ENCODE peak calls at places on chromosomes 5 and 9, in five cellular contexts. Y is astrocyte, X is A549, I is IMR-90, A is mesenchymal stem cell. C is an unnamed sample.

GRCh38 chr5:173735171-173735570 is 118.7 kb upstream of the BOD1 start:
- DNase-seq in Y (no peak), X (no peak), I (no peak), A (no peak), C (no peak)

GRCh38 chr9:113649054-113649453 is 185.5 kb downstream of the RGS3 start:
- DNase-seq in Y (no peak), X (no peak), I (peak), A (no peak), C (no peak)

GRCh38 chr9:112041536-112042243 is 133.4 kb downstream of the SUSD1 start:
- DNase-seq in Y (peak), X (peak), I (peak), A (peak), C (peak)

GRCh38 chr9:77807295-77807694 is 159.2 kb upstream of the GNA14 start:
- DNase-seq in Y (peak), X (peak), I (peak), A (peak), C (no peak)

GRCh38 chr9:89606049-89606481 is 1.3 kb downstream of the GADD45G start:
- DNase-seq in Y (peak), X (peak), I (peak), A (peak), C (peak)

GRCh38 chr5:39331993-39332392 is 32.3 kb downstream of the C9 start:
- DNase-seq in Y (no peak), X (no peak), I (no peak), A (no peak), C (no peak)

GRCh38 chr9:73780916-73781315 is 629.3 kb downstream of the ANXA1 start:
- DNase-seq in Y (peak), X (no peak), I (no peak), A (peak), C (peak)

GRCh38 chr5:35089688-35090314 is 42.1 kb upstream of the AGXT2 start:
- DNase-seq in Y (peak), X (peak), I (peak), A (peak), C (peak)

GRCh38 chr5:58939664-58940063 is 356.8 kb downstream of the RAB3C start:
- DNase-seq in Y (no peak), X (no peak), I (no peak), A (no peak), C (no peak)

GRCh38 chr5:153629027-153629426 is 138.6 kb downstream of the GRIA1 start:
- DNase-seq in Y (peak), X (no peak), I (peak), A (peak), C (peak)

GRCh38 chr9:128249914-128250838 is 25.6 kb downstream of the GOLGA2 start:
- DNase-seq in Y (peak), X (peak), I (peak), A (peak), C (peak)

GRCh38 chr5:16661713-16662112 is 44.9 kb upstream of the RETREG1 start:
- DNase-seq in Y (no peak), X (no peak), I (no peak), A (no peak), C (no peak)

GRCh38 chr5:97141031-97141430 is 1.4 kb downstream of the LIX1 start:
- DNase-seq in Y (no peak), X (no peak), I (no peak), A (no peak), C (no peak)

GRCh38 chr9:33506626-33507370 is 17.3 kb upstream of the ANKRD18B start:
- DNase-seq in Y (peak), X (no peak), I (peak), A (peak), C (peak)

GRCh38 chr5:58135571-58136335 is 324.1 kb downstream of the PLK2 start:
- DNase-seq in Y (peak), X (no peak), I (peak), A (peak), C (no peak)

GRCh38 chr9:129263836-129264235 is 85.8 kb upstream of the IER5L start:
- DNase-seq in Y (no peak), X (no peak), I (no peak), A (no peak), C (no peak)

GRCh38 chr5:153256-153655 is 38.0 kb upstream of the LRRC14B start:
- DNase-seq in Y (peak), X (no peak), I (peak), A (no peak), C (no peak)

GRCh38 chr5:12392246-12392645 is 488.0 kb upstream of the CTNND2 start:
- DNase-seq in Y (peak), X (no peak), I (no peak), A (no peak), C (no peak)

GRCh38 chr5:62489471-62489870 is 76.9 kb downstream of the IPO11 start:
- DNase-seq in Y (no peak), X (no peak), I (no peak), A (peak), C (peak)

GRCh38 chr5:106399381-106399780 is 1271.4 kb downstream of the EFNA5 start:
- DNase-seq in Y (peak), X (no peak), I (peak), A (peak), C (no peak)

GRCh38 chr9:134532084-134532483 is 109.5 kb upstream of the COL5A1 start:
- DNase-seq in Y (no peak), X (no peak), I (no peak), A (no peak), C (no peak)

GRCh38 chr9:130051855-130052254 is 1.9 kb upstream of the GPR107 start:
- DNase-seq in Y (no peak), X (no peak), I (no peak), A (peak), C (no peak)

GRCh38 chr5:90807483-90807882 is 248.9 kb downstream of the ADGRV1 start:
- DNase-seq in Y (no peak), X (no peak), I (no peak), A (no peak), C (no peak)

GRCh38 chr9:137240321-137240840 is 706 bp upstream of the TUBB4B start:
- DNase-seq in Y (peak), X (no peak), I (peak), A (peak), C (no peak)

GRCh38 chr5:158877124-158877581 is 222.6 kb downstream of the EBF1 start:
- DNase-seq in Y (no peak), X (no peak), I (no peak), A (no peak), C (no peak)

GRCh38 chr9:70367305-70367930 is 47.0 kb downstream of the KLF9 start:
- DNase-seq in Y (no peak), X (no peak), I (no peak), A (no peak), C (no peak)

GRCh38 chr9:92846662-92847145 is 31.1 kb downstream of the ZNF484 start:
- DNase-seq in Y (no peak), X (no peak), I (no peak), A (peak), C (peak)

GRCh38 chr5:140145818-140146522 is 20.2 kb downstream of the IGIP start:
- DNase-seq in Y (peak), X (peak), I (peak), A (peak), C (peak)

GRCh38 chr9:39588056-39588814 is 232.8 kb downstream of the SPATA31A1 start:
- DNase-seq in Y (no peak), X (peak), I (no peak), A (no peak), C (no peak)

GRCh38 chr5:172437445-172438303 is 16.7 kb downstream of the SH3PXD2B start:
- DNase-seq in Y (peak), X (no peak), I (peak), A (peak), C (no peak)

DNA sequence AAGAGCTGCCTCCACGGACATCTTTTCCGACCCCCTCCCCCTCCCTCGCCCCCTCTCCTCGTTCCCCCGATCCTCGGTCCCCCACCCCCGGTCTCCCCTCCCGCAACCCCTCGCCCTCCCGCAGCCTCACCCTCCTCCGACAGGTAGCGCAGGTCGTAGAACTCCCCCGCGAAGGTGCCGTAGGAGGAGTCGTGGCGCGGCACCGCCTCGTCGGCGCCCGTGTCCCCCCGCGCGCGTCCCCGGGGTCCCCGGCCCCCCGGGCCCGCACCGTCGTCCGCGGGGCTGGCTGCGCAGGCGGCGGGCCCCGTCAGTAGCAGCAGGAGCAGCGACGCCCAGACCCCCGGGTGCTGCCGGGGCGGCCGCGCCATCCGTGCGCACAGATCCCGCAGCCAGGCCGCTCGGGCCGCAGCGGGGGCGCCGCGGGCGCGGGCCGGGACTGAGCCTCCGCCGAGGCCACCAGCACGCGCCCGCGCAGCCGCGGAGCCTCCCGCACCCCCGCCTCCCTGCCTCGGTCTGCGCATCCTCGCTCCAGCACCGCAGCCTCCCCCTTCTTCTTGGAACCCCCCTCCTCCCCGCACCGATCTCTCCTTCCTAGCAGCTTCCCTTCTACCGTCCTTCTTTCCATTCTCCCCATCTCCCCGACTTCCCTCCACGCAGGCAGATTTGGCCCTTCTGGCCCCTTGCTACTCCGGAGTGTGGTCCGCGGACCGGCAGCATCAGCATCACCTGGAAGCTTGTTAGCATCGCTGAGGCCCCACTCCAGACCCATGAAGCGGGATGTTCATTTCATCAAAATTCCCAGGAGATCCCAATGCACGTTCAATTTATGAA is at the start of gene FRRS1L:
- DNase-seq in Y (no peak), X (no peak), I (no peak), A (no peak), C (no peak)
- H3K4me3 ChIP-seq in Y (peak), X (peak), I (peak), A (peak), C (no peak)

GRCh38 chr9:91689006-91689405 is 261.0 kb downstream of the ROR2 start:
- DNase-seq in Y (no peak), X (no peak), I (no peak), A (no peak), C (no peak)
- H3K4me2 ChIP-seq in Y (no peak), X (no peak), I (no peak), A (no peak), C (no peak)

GRCh38 chr9:124940521-124940893 is 376 bp downstream of the GOLGA1 start:
- DNase-seq in Y (no peak), X (no peak), I (no peak), A (no peak), C (no peak)

GRCh38 chr9:124934290-124934689 is 6.6 kb downstream of the GOLGA1 start:
- DNase-seq in Y (peak), X (no peak), I (peak), A (peak), C (no peak)

GRCh38 chr9:124941689-124942561 is 1.0 kb upstream of the GOLGA1 start:
- DNase-seq in Y (no peak), X (peak), I (peak), A (peak), C (peak)

GRCh38 chr9:124940894-124941688 is at the start of gene GOLGA1:
- DNase-seq in Y (peak), X (peak), I (peak), A (peak), C (peak)

GRCh38 chr9:124939944-124940343 is 939 bp downstream of the GOLGA1 start:
- DNase-seq in Y (no peak), X (no peak), I (no peak), A (no peak), C (no peak)
- H3K4me3 ChIP-seq in Y (peak), X (peak), I (peak), A (peak), C (no peak)

DNA sequence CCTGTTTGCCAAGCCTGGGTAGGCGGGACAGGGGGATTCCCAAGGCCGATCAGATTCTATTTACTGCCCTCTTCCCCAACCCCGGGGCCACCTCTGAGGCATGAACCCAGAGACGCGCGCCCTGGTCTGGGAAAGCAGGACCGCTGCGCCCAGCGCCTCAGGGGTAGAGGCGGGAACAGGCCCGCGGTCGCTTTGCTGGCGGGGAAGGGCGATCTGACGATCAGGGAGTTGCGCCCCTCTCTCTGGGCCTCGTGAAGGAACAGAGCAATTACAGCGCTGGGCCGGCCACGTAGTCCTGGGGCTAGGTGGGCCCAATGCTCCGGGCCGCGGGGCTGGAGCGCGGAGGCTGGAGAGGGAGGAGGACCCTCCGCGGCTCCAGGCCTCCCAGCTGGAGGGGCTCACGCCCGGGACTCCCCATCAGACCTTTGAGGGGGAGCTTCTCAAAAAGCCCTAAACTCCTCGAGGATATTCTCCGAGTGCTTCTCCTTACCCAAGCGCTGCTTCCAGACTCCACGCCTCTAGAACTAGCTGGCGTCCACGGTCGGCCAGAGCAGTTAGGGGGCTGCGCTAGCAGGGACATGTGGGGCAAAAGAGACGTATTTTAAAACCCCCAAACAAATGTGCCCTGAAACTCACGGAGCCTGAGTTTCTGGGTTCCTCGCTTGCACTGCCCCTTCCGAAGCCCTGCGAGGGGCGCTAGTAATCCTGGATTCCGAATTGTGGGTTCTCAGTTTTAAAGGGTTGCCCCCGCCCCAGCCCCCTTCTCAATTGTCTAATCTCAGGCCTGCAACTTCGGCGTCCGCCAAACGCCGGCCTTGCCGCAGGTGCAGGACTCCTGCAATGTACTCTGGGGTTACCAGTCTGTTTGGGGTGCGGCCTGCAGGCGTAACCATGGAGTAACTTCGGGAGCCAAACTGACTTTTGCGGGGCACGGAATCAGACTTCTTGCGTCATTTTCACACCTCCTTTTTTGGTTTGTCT is 57.6 kb downstream of the TMEM174 start:
- DNase-seq in Y (no peak), X (no peak), I (no peak), A (no peak), C (peak)
- H3K4me2 ChIP-seq in Y (no peak), X (no peak), I (no peak), A (no peak), C (peak)

DNA sequence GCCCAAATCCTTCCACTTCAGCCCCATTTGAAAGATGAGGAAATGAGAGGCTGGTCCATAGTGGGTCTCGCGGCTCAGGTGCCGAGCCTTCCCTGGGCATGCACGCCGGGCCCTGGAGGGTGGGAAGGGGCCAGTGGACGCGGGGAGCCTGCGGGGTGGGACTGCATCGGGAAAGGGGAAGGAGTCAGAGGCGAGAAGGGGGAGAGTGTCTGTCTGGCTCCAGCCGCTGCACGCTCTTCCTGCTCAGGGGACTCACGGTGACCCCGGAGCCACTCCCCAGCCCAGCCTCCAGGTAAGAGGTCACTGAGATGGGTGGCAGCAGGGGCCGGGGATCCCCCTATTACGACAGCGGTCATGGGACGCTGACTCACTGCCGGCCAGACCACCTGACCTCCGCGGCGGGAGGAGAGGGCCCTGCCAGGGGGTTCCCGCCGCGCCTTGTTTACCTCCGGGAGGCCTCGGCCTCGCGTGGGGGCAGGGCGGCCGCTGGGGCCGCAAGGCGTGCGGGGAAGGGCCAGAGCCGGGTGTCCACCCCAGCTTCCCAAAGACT is 1.9 kb upstream of the SQSTM1 start:
- DNase-seq in Y (peak), X (peak), I (peak), A (peak), C (peak)
- H3K4me3 ChIP-seq in Y (no peak), X (peak), I (no peak), A (peak), C (no peak)

GRCh38 chr5:111749303-111750026 is 7.5 kb downstream of the NREP start:
- DNase-seq in Y (no peak), X (no peak), I (peak), A (no peak), C (no peak)
- H3K4me2 ChIP-seq in Y (peak), X (no peak), I (peak), A (no peak), C (no peak)

GRCh38 chr5:2038337-2039179 is 155.8 kb upstream of the IRX4 start:
- DNase-seq in Y (no peak), X (peak), I (peak), A (peak), C (peak)
- H3K4me3 ChIP-seq in Y (peak), X (peak), I (no peak), A (peak), C (no peak)

C was measured in mesendoderm.